ENCODE peak calls at places on chromosomes 11 and 22, in ten cellular contexts. F is non-pigmented ciliary epithelial cell; X is EL; Z is nucleus accumbens; D is T-helper 1 cell; L is foreskin fibroblast; W is left ventricle myocardium inferior; G is A549; I is stomach; C is CD8-positive, alpha-beta memory T cell. U is an unnamed sample.

GRCh38 chr11:35138606-35138948 is 394 bp upstream of the CD44 start:
- DNase-seq in F (no peak), X (no peak), Z (no peak), D (no peak), L (no peak), W (no peak), G (no peak), I (no peak), C (no peak), U (no peak)

GRCh38 chr11:36292311-36292722 is 3.1 kb upstream of the COMMD9 start:
- DNase-seq in F (no peak), X (peak), Z (no peak), D (no peak), L (no peak), W (no peak), G (peak), I (no peak), C (no peak), U (no peak)

GRCh38 chr11:77402218-77402556 is 71.7 kb downstream of the PAK1 start:
- DNase-seq in F (no peak), X (no peak), Z (no peak), D (no peak), L (no peak), W (no peak), G (no peak), I (no peak), C (no peak), U (no peak)

GRCh38 chr11:77094841-77095365 is 7.7 kb upstream of the OMP start:
- DNase-seq in F (no peak), X (no peak), Z (no peak), D (no peak), L (no peak), W (no peak), G (no peak), I (no peak), C (no peak), U (no peak)

GRCh38 chr11:116931206-116931953 is 94.0 kb upstream of the APOA1 start:
- DNase-seq in F (no peak), X (no peak), Z (no peak), D (peak), L (no peak), W (no peak), G (peak), I (no peak), C (peak), U (peak)

GRCh38 chr22:27642104-27642800 is 159.3 kb downstream of the MN1 start:
- DNase-seq in F (no peak), X (no peak), Z (peak), D (no peak), L (no peak), W (no peak), G (no peak), I (no peak), C (no peak), U (no peak)

GRCh38 chr11:1167256-1167655 is 9.5 kb downstream of the MUC5AC start:
- DNase-seq in F (no peak), X (no peak), Z (no peak), D (no peak), L (no peak), W (peak), G (no peak), I (no peak), C (no peak), U (no peak)

GRCh38 chr11:90220391-90220790 is 2.5 kb downstream of the CHORDC1 start:
- DNase-seq in F (no peak), X (peak), Z (no peak), D (no peak), L (peak), W (no peak), G (no peak), I (no peak), C (no peak), U (no peak)

GRCh38 chr11:70887428-70887827 is 364.9 kb downstream of the SHANK2 start:
- DNase-seq in F (no peak), X (no peak), Z (no peak), D (no peak), L (no peak), W (no peak), G (no peak), I (no peak), C (no peak), U (no peak)

GRCh38 chr11:126432065-126432461 is 76.6 kb downstream of the ST3GAL4 start:
- DNase-seq in F (no peak), X (no peak), Z (no peak), D (no peak), L (no peak), W (no peak), G (no peak), I (no peak), C (no peak), U (no peak)

GRCh38 chr11:76695133-76695532 is 24.6 kb upstream of the LRRC32 start:
- DNase-seq in F (no peak), X (no peak), Z (no peak), D (no peak), L (no peak), W (no peak), G (peak), I (no peak), C (no peak), U (no peak)